ENCODE peak calls at places on chromosomes 7 and 10, in five cellular contexts. One of them, this sample, is unnamed. For H3K4me1 and H3K27me3, the result is how much of the 10 kb centered on the place peaks cover.

GRCh38 chr10:5948999-5949759 is 28.2 kb downstream of the IL15RA start:
- DNase-seq in astrocyte: peak
- DNase-seq in Peyer's patch: peak
- DNase-seq in CD8-positive, alpha-beta T cell: peak
- DNase-seq in cardiac muscle cell: peak
- DNase-seq in this sample: peak

GRCh38 chr7:372546-372938 is 82.6 kb downstream of the FOXL3 start:
- DNase-seq in CD8-positive, alpha-beta T cell: no peak
- DNase-seq in astrocyte: no peak
- DNase-seq in cardiac muscle cell: no peak
- DNase-seq in Peyer's patch: peak
- DNase-seq in this sample: no peak

GRCh38 chr10:103758294-103758681 is 97.1 kb downstream of the SH3PXD2A start:
- DNase-seq in CD8-positive, alpha-beta T cell: no peak
- DNase-seq in Peyer's patch: no peak
- DNase-seq in astrocyte: peak
- DNase-seq in cardiac muscle cell: no peak
- DNase-seq in this sample: no peak

GRCh38 chr7:44486693-44487092 is 3.8 kb downstream of the NUDCD3 start:
- DNase-seq in cardiac muscle cell: peak
- DNase-seq in Peyer's patch: no peak
- DNase-seq in CD8-positive, alpha-beta T cell: no peak
- DNase-seq in astrocyte: peak
- DNase-seq in this sample: peak

GRCh38 chr7:127884066-127884559 is 147.1 kb downstream of the LRRC4 start:
- DNase-seq in astrocyte: no peak
- DNase-seq in cardiac muscle cell: no peak
- DNase-seq in Peyer's patch: no peak
- DNase-seq in CD8-positive, alpha-beta T cell: no peak
- DNase-seq in this sample: no peak

GRCh38 chr7:38858281-38858884 is 50.6 kb downstream of the VPS41 start:
- DNase-seq in cardiac muscle cell: peak
- DNase-seq in astrocyte: peak
- DNase-seq in CD8-positive, alpha-beta T cell: no peak
- DNase-seq in Peyer's patch: no peak
- DNase-seq in this sample: no peak

GRCh38 chr7:134945711-134946110 is 40.6 kb upstream of the AGBL3 start:
- DNase-seq in CD8-positive, alpha-beta T cell: no peak
- DNase-seq in astrocyte: no peak
- DNase-seq in cardiac muscle cell: no peak
- DNase-seq in Peyer's patch: no peak
- DNase-seq in this sample: no peak

GRCh38 chr7:110090113-110090820 is 1000.7 kb upstream of the LRRN3 start:
- DNase-seq in CD8-positive, alpha-beta T cell: no peak
- DNase-seq in cardiac muscle cell: peak
- DNase-seq in astrocyte: peak
- DNase-seq in Peyer's patch: no peak
- DNase-seq in this sample: no peak

GRCh38 chr7:136114966-136115762 is 138.0 kb upstream of the MTPN start:
- DNase-seq in Peyer's patch: peak
- DNase-seq in CD8-positive, alpha-beta T cell: peak
- DNase-seq in astrocyte: peak
- DNase-seq in cardiac muscle cell: peak
- DNase-seq in this sample: peak

GRCh38 chr7:100665168-100665567 is 8.4 kb upstream of the GNB2 start:
- DNase-seq in cardiac muscle cell: no peak
- DNase-seq in Peyer's patch: no peak
- DNase-seq in astrocyte: no peak
- DNase-seq in CD8-positive, alpha-beta T cell: no peak
- DNase-seq in this sample: no peak

GRCh38 chr7:150838965-150839650 is 13.2 kb upstream of the AOC1 start:
- DNase-seq in Peyer's patch: peak
- DNase-seq in astrocyte: no peak
- DNase-seq in cardiac muscle cell: no peak
- DNase-seq in CD8-positive, alpha-beta T cell: no peak
- DNase-seq in this sample: no peak

GRCh38 chr7:77326131-77326530 is 90.0 kb downstream of the GSAP start:
- DNase-seq in astrocyte: peak
- DNase-seq in cardiac muscle cell: no peak
- DNase-seq in Peyer's patch: no peak
- DNase-seq in CD8-positive, alpha-beta T cell: no peak
- DNase-seq in this sample: no peak

GRCh38 chr7:29764227-29764626 is 42.1 kb upstream of the WIPF3 start:
- DNase-seq in astrocyte: no peak
- DNase-seq in CD8-positive, alpha-beta T cell: no peak
- DNase-seq in cardiac muscle cell: no peak
- DNase-seq in Peyer's patch: no peak
- DNase-seq in this sample: peak

DNA sequence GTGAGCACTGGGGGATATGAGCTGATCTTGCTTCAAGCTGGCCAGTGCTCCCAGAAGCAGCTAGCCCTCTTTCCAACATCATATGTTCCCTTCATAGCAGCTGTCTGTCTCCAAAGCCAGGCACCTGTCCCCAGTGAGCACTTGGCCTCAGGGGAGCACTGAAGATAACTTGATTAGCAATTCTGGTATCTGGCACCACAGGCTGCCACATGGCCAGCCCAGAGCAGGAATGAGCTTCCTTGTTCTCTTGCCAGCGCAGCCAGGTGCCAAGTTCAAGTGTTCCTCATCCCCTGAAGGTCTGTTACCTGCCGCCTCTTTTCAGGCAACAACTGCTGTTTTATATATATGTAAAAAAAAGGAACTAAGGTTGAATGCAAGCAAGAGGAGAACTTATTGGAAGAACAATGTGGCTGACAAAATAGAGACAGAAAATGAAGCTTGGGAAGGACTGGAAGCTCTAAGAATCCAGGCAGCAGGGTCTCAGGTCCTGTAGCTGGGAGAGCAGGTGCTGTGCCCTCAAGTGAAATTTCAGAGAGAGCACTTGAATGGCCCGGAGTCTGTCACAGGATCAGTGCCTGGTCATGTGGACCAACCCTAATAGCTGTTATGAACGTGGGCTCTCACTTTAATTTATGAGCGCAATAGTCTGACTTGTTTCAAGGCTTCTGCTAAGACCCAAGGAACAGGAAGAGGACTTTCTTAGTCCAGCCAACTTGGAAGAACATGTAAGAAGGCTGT is 267.1 kb downstream of the GLRX3 start:
- DNase-seq in cardiac muscle cell: no peak
- DNase-seq in astrocyte: no peak
- DNase-seq in CD8-positive, alpha-beta T cell: no peak
- DNase-seq in Peyer's patch: no peak
- DNase-seq in this sample: no peak
- H3K4me1 ChIP-seq in cardiac muscle cell: under half
- H3K4me1 ChIP-seq in astrocyte: under half
- H3K4me1 ChIP-seq in CD8-positive, alpha-beta T cell: under half
- H3K4me1 ChIP-seq in Peyer's patch: under half
- H3K4me1 ChIP-seq in this sample: under half

GRCh38 chr7:157176771-157177170 is 38.0 kb downstream of the UBE3C start:
- DNase-seq in CD8-positive, alpha-beta T cell: no peak
- DNase-seq in astrocyte: peak
- DNase-seq in cardiac muscle cell: no peak
- DNase-seq in Peyer's patch: no peak
- DNase-seq in this sample: no peak
- H3K27ac ChIP-seq in CD8-positive, alpha-beta T cell: no peak
- H3K27ac ChIP-seq in astrocyte: no peak
- H3K27ac ChIP-seq in cardiac muscle cell: no peak
- H3K27ac ChIP-seq in Peyer's patch: no peak
- H3K27ac ChIP-seq in this sample: no peak

DNA sequence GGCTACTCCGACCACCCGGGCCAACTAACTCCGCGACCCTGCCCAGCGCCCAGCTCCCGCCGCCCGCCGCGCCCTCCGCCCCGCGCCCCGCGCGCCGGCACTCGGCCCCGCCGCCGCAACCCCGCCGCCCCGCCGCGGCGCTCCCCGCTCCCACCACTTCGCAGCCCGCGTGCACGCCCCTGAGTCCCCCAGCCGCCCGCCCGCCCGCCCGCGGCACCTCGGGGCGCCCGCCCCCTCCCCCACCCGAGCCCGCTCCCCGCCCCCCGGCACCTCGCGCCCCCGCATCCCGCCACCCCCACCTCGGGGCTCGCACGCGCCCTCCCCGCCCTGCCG is 598 bp downstream of the JAZF1 start:
- DNase-seq in astrocyte: no peak
- DNase-seq in CD8-positive, alpha-beta T cell: no peak
- DNase-seq in Peyer's patch: no peak
- DNase-seq in cardiac muscle cell: no peak
- DNase-seq in this sample: no peak
- H3K27me3 ChIP-seq in astrocyte: under half
- H3K27me3 ChIP-seq in CD8-positive, alpha-beta T cell: under half
- H3K27me3 ChIP-seq in Peyer's patch: under half
- H3K27me3 ChIP-seq in cardiac muscle cell: under half
- H3K27me3 ChIP-seq in this sample: under half

GRCh38 chr10:32332299-32332750 is 14.6 kb downstream of the EPC1 start:
- DNase-seq in Peyer's patch: peak
- DNase-seq in CD8-positive, alpha-beta T cell: peak
- DNase-seq in cardiac muscle cell: no peak
- DNase-seq in astrocyte: peak
- DNase-seq in this sample: no peak
- H3K4me1 ChIP-seq in Peyer's patch: half or more
- H3K4me1 ChIP-seq in CD8-positive, alpha-beta T cell: half or more
- H3K4me1 ChIP-seq in cardiac muscle cell: under half
- H3K4me1 ChIP-seq in astrocyte: under half
- H3K4me1 ChIP-seq in this sample: half or more

DNA sequence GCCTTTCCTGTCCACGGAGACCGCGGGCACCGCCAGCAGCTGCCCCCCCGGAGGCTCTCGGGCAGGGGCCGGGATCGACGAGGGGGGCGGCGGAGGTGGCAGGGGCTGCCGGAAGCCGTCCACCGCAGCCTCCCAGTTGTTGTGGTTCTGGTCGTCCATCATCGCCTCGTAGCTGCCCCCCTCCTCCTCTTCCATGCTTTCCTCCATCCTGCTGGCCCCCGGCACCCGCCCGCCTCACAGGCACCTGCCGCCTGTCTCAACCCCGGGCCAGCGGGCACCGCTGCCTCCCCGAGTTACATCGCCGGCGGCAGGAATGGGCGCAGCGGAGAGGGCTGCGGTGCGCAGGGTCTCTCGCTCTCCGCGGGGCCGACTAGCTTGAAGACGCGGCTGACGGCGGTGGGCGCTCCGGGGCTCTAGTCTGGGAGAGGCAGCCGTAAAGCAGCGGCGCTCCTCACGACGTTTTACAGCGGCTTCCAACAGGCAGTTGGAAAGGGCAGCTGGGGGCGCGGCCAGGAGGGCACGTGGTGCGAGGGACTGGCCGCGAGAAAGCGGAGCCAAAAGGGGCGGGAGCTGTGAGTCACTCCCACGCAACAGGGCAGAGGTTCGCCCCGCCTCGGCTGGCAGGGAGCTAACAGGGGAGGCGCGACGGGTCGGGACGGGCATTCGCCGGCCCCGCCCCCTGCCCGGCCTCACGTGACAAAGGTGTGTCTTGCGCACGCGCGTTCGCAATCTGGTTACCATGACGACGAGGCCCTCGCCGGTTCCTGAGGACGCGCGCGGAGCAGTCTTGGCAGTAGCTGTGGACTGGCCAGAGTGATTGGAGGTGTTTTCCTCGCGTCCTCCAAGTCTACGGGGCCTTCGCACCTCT is at the start of gene CACUL1:
- DNase-seq in cardiac muscle cell: peak
- DNase-seq in astrocyte: peak
- DNase-seq in Peyer's patch: peak
- DNase-seq in CD8-positive, alpha-beta T cell: peak
- DNase-seq in this sample: peak
- H3K27ac ChIP-seq in cardiac muscle cell: peak
- H3K27ac ChIP-seq in astrocyte: peak
- H3K27ac ChIP-seq in Peyer's patch: peak
- H3K27ac ChIP-seq in CD8-positive, alpha-beta T cell: peak
- H3K27ac ChIP-seq in this sample: peak

GRCh38 chr10:114404171-114405010 is at the start of gene AFAP1L2:
- DNase-seq in CD8-positive, alpha-beta T cell: no peak
- DNase-seq in astrocyte: no peak
- DNase-seq in cardiac muscle cell: peak
- DNase-seq in Peyer's patch: peak
- DNase-seq in this sample: peak
- H3K27me3 ChIP-seq in CD8-positive, alpha-beta T cell: under half
- H3K27me3 ChIP-seq in astrocyte: under half
- H3K27me3 ChIP-seq in cardiac muscle cell: under half
- H3K27me3 ChIP-seq in Peyer's patch: under half
- H3K27me3 ChIP-seq in this sample: under half

DNA sequence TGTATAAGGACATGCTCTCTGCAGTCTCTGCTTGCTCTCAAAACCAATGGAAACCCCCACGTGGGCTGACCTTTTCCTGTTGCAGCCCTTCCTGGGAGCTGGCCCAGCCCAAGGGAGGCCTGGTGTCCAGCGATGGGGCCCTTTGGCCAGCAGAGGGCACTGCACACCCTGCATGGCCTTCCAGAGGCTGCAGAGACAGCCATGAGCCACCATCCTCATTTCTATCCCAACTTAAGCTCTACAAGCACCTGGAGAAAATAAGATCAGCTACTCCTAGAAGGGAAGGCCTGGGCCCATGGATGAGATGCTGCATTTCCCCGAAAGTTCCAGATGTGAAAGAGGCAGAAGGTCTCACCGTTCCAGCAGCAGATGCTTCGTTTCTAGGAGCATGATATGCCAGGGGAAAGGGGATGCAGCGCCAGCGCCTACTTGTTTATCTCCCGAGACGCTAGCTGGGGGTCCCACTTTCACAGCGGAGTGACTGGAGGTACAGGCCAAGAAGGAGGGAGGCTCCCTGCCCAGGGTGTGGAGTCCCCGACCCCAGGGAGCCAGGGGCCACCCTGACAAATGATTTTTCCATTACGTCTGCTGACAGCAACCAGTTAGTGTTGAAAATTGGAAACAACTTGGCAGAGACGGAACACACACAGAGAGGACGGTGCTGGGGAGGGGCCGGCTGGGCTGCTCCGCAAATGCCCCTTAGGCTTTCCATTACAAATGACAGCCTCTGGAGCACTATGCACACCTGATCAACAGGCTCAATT is 106.4 kb downstream of the ZRANB1 start:
- DNase-seq in CD8-positive, alpha-beta T cell: peak
- DNase-seq in astrocyte: peak
- DNase-seq in cardiac muscle cell: peak
- DNase-seq in Peyer's patch: peak
- DNase-seq in this sample: peak
- H3K4me1 ChIP-seq in CD8-positive, alpha-beta T cell: under half
- H3K4me1 ChIP-seq in astrocyte: under half
- H3K4me1 ChIP-seq in cardiac muscle cell: under half
- H3K4me1 ChIP-seq in Peyer's patch: under half
- H3K4me1 ChIP-seq in this sample: half or more

GRCh38 chr7:140656548-140657515 is 15.9 kb upstream of the ADCK2 start:
- DNase-seq in cardiac muscle cell: peak
- DNase-seq in CD8-positive, alpha-beta T cell: no peak
- DNase-seq in Peyer's patch: peak
- DNase-seq in astrocyte: peak
- DNase-seq in this sample: peak
- H3K27ac ChIP-seq in cardiac muscle cell: peak
- H3K27ac ChIP-seq in CD8-positive, alpha-beta T cell: peak
- H3K27ac ChIP-seq in Peyer's patch: peak
- H3K27ac ChIP-seq in astrocyte: no peak
- H3K27ac ChIP-seq in this sample: peak

This sample was measured in stomach.